ENCODE peak calls at places on chromosomes 6 and 20, in four cellular contexts. One of them, this sample, is unnamed.

GRCh38 chr6:157571269-157571668 is 190.3 kb downstream of the ZDHHC14 start:
- DNase-seq in activated T-cell treated with anti-CD3 and anti-CD28 coated beads for 24 hours: no peak
- DNase-seq in progenitor cell of endocrine pancreas: no peak
- DNase-seq in stimulated activated CD4-positive, alpha-beta T cell treated with anti-CD3 and anti-CD28 coated beads, Interleukin-2, amount 100 ng/mL, for 48 hours: no peak
- DNase-seq in this sample: no peak

GRCh38 chr6:5763871-5764270 is 242.9 kb downstream of the NRN1 start:
- DNase-seq in stimulated activated CD4-positive, alpha-beta T cell treated with anti-CD3 and anti-CD28 coated beads, Interleukin-2, amount 100 ng/mL, for 48 hours: no peak
- DNase-seq in progenitor cell of endocrine pancreas: no peak
- DNase-seq in activated T-cell treated with anti-CD3 and anti-CD28 coated beads for 24 hours: no peak
- DNase-seq in this sample: no peak

GRCh38 chr6:89254569-89254968 is 37.4 kb upstream of the GABRR1 start:
- DNase-seq in stimulated activated CD4-positive, alpha-beta T cell treated with anti-CD3 and anti-CD28 coated beads, Interleukin-2, amount 100 ng/mL, for 48 hours: no peak
- DNase-seq in progenitor cell of endocrine pancreas: no peak
- DNase-seq in activated T-cell treated with anti-CD3 and anti-CD28 coated beads for 24 hours: no peak
- DNase-seq in this sample: no peak

GRCh38 chr6:111534366-111534765 is 51.3 kb upstream of the REV3L start:
- DNase-seq in activated T-cell treated with anti-CD3 and anti-CD28 coated beads for 24 hours: no peak
- DNase-seq in stimulated activated CD4-positive, alpha-beta T cell treated with anti-CD3 and anti-CD28 coated beads, Interleukin-2, amount 100 ng/mL, for 48 hours: no peak
- DNase-seq in progenitor cell of endocrine pancreas: no peak
- DNase-seq in this sample: no peak

GRCh38 chr6:11083491-11083890 is 10.1 kb upstream of the SMIM13 start:
- DNase-seq in stimulated activated CD4-positive, alpha-beta T cell treated with anti-CD3 and anti-CD28 coated beads, Interleukin-2, amount 100 ng/mL, for 48 hours: no peak
- DNase-seq in activated T-cell treated with anti-CD3 and anti-CD28 coated beads for 24 hours: no peak
- DNase-seq in progenitor cell of endocrine pancreas: no peak
- DNase-seq in this sample: no peak

GRCh38 chr20:34604980-34605788 is 46.7 kb downstream of the MAP1LC3A start:
- DNase-seq in activated T-cell treated with anti-CD3 and anti-CD28 coated beads for 24 hours: no peak
- DNase-seq in stimulated activated CD4-positive, alpha-beta T cell treated with anti-CD3 and anti-CD28 coated beads, Interleukin-2, amount 100 ng/mL, for 48 hours: no peak
- DNase-seq in progenitor cell of endocrine pancreas: no peak
- DNase-seq in this sample: no peak

GRCh38 chr6:89037156-89037900 is 43.2 kb upstream of the PNRC1 start:
- DNase-seq in stimulated activated CD4-positive, alpha-beta T cell treated with anti-CD3 and anti-CD28 coated beads, Interleukin-2, amount 100 ng/mL, for 48 hours: no peak
- DNase-seq in activated T-cell treated with anti-CD3 and anti-CD28 coated beads for 24 hours: no peak
- DNase-seq in progenitor cell of endocrine pancreas: no peak
- DNase-seq in this sample: no peak

GRCh38 chr6:7975764-7976146 is 65.2 kb upstream of the TXNDC5 start:
- DNase-seq in stimulated activated CD4-positive, alpha-beta T cell treated with anti-CD3 and anti-CD28 coated beads, Interleukin-2, amount 100 ng/mL, for 48 hours: no peak
- DNase-seq in activated T-cell treated with anti-CD3 and anti-CD28 coated beads for 24 hours: no peak
- DNase-seq in progenitor cell of endocrine pancreas: no peak
- DNase-seq in this sample: no peak

GRCh38 chr6:142874676-142875075 is 70.3 kb downstream of the HIVEP2 start:
- DNase-seq in activated T-cell treated with anti-CD3 and anti-CD28 coated beads for 24 hours: no peak
- DNase-seq in stimulated activated CD4-positive, alpha-beta T cell treated with anti-CD3 and anti-CD28 coated beads, Interleukin-2, amount 100 ng/mL, for 48 hours: no peak
- DNase-seq in progenitor cell of endocrine pancreas: no peak
- DNase-seq in this sample: no peak

GRCh38 chr6:135267085-135267484 is 86.0 kb downstream of the MYB start:
- DNase-seq in stimulated activated CD4-positive, alpha-beta T cell treated with anti-CD3 and anti-CD28 coated beads, Interleukin-2, amount 100 ng/mL, for 48 hours: no peak
- DNase-seq in progenitor cell of endocrine pancreas: no peak
- DNase-seq in activated T-cell treated with anti-CD3 and anti-CD28 coated beads for 24 hours: no peak
- DNase-seq in this sample: no peak

GRCh38 chr6:161327360-161327953 is 53.6 kb upstream of the AGPAT4 start:
- DNase-seq in stimulated activated CD4-positive, alpha-beta T cell treated with anti-CD3 and anti-CD28 coated beads, Interleukin-2, amount 100 ng/mL, for 48 hours: no peak
- DNase-seq in progenitor cell of endocrine pancreas: no peak
- DNase-seq in activated T-cell treated with anti-CD3 and anti-CD28 coated beads for 24 hours: no peak
- DNase-seq in this sample: no peak

GRCh38 chr6:84777888-84778287 is 13.5 kb upstream of the TBX18 start:
- DNase-seq in progenitor cell of endocrine pancreas: no peak
- DNase-seq in stimulated activated CD4-positive, alpha-beta T cell treated with anti-CD3 and anti-CD28 coated beads, Interleukin-2, amount 100 ng/mL, for 48 hours: no peak
- DNase-seq in activated T-cell treated with anti-CD3 and anti-CD28 coated beads for 24 hours: no peak
- DNase-seq in this sample: no peak

GRCh38 chr20:998431-998830 is 3.7 kb downstream of the RSPO4 start:
- DNase-seq in progenitor cell of endocrine pancreas: no peak
- DNase-seq in activated T-cell treated with anti-CD3 and anti-CD28 coated beads for 24 hours: no peak
- DNase-seq in stimulated activated CD4-positive, alpha-beta T cell treated with anti-CD3 and anti-CD28 coated beads, Interleukin-2, amount 100 ng/mL, for 48 hours: no peak
- DNase-seq in this sample: no peak

GRCh38 chr6:75601608-75602163 is at the start of gene SENP6:
- DNase-seq in progenitor cell of endocrine pancreas: peak
- DNase-seq in activated T-cell treated with anti-CD3 and anti-CD28 coated beads for 24 hours: peak
- DNase-seq in stimulated activated CD4-positive, alpha-beta T cell treated with anti-CD3 and anti-CD28 coated beads, Interleukin-2, amount 100 ng/mL, for 48 hours: peak
- DNase-seq in this sample: peak

GRCh38 chr6:89702349-89702748 is 63.8 kb upstream of the LYRM2 start:
- DNase-seq in stimulated activated CD4-positive, alpha-beta T cell treated with anti-CD3 and anti-CD28 coated beads, Interleukin-2, amount 100 ng/mL, for 48 hours: no peak
- DNase-seq in progenitor cell of endocrine pancreas: no peak
- DNase-seq in activated T-cell treated with anti-CD3 and anti-CD28 coated beads for 24 hours: no peak
- DNase-seq in this sample: no peak

GRCh38 chr20:63103402-63104311 is 96.9 kb upstream of the BHLHE23 start:
- DNase-seq in activated T-cell treated with anti-CD3 and anti-CD28 coated beads for 24 hours: no peak
- DNase-seq in stimulated activated CD4-positive, alpha-beta T cell treated with anti-CD3 and anti-CD28 coated beads, Interleukin-2, amount 100 ng/mL, for 48 hours: no peak
- DNase-seq in progenitor cell of endocrine pancreas: no peak
- DNase-seq in this sample: peak

GRCh38 chr20:38091447-38092216 is 58.1 kb downstream of the RPRD1B start:
- DNase-seq in stimulated activated CD4-positive, alpha-beta T cell treated with anti-CD3 and anti-CD28 coated beads, Interleukin-2, amount 100 ng/mL, for 48 hours: no peak
- DNase-seq in progenitor cell of endocrine pancreas: no peak
- DNase-seq in activated T-cell treated with anti-CD3 and anti-CD28 coated beads for 24 hours: no peak
- DNase-seq in this sample: no peak

GRCh38 chr6:36445651-36446050 is 2.9 kb downstream of the KCTD20 start:
- DNase-seq in progenitor cell of endocrine pancreas: no peak
- DNase-seq in activated T-cell treated with anti-CD3 and anti-CD28 coated beads for 24 hours: no peak
- DNase-seq in stimulated activated CD4-positive, alpha-beta T cell treated with anti-CD3 and anti-CD28 coated beads, Interleukin-2, amount 100 ng/mL, for 48 hours: no peak
- DNase-seq in this sample: no peak

GRCh38 chr6:15880262-15880973 is 217.6 kb upstream of the DTNBP1 start:
- DNase-seq in progenitor cell of endocrine pancreas: no peak
- DNase-seq in activated T-cell treated with anti-CD3 and anti-CD28 coated beads for 24 hours: no peak
- DNase-seq in stimulated activated CD4-positive, alpha-beta T cell treated with anti-CD3 and anti-CD28 coated beads, Interleukin-2, amount 100 ng/mL, for 48 hours: no peak
- DNase-seq in this sample: no peak

GRCh38 chr6:32973934-32974333 is 5.5 kb downstream of the BRD2 start:
- DNase-seq in progenitor cell of endocrine pancreas: no peak
- DNase-seq in stimulated activated CD4-positive, alpha-beta T cell treated with anti-CD3 and anti-CD28 coated beads, Interleukin-2, amount 100 ng/mL, for 48 hours: no peak
- DNase-seq in activated T-cell treated with anti-CD3 and anti-CD28 coated beads for 24 hours: no peak
- DNase-seq in this sample: no peak

GRCh38 chr6:160956300-160957035 is 35.1 kb upstream of the MAP3K4 start:
- DNase-seq in progenitor cell of endocrine pancreas: no peak
- DNase-seq in stimulated activated CD4-positive, alpha-beta T cell treated with anti-CD3 and anti-CD28 coated beads, Interleukin-2, amount 100 ng/mL, for 48 hours: no peak
- DNase-seq in activated T-cell treated with anti-CD3 and anti-CD28 coated beads for 24 hours: no peak
- DNase-seq in this sample: no peak

GRCh38 chr6:108560463-108561308 is at the start of gene FOXO3:
- DNase-seq in stimulated activated CD4-positive, alpha-beta T cell treated with anti-CD3 and anti-CD28 coated beads, Interleukin-2, amount 100 ng/mL, for 48 hours: peak
- DNase-seq in progenitor cell of endocrine pancreas: peak
- DNase-seq in activated T-cell treated with anti-CD3 and anti-CD28 coated beads for 24 hours: peak
- DNase-seq in this sample: peak

GRCh38 chr6:87799651-87800050 is 97.6 kb upstream of the AKIRIN2 start:
- DNase-seq in progenitor cell of endocrine pancreas: no peak
- DNase-seq in stimulated activated CD4-positive, alpha-beta T cell treated with anti-CD3 and anti-CD28 coated beads, Interleukin-2, amount 100 ng/mL, for 48 hours: no peak
- DNase-seq in activated T-cell treated with anti-CD3 and anti-CD28 coated beads for 24 hours: no peak
- DNase-seq in this sample: no peak

GRCh38 chr6:151701820-151702562 is 105.5 kb upstream of the ESR1 start:
- DNase-seq in activated T-cell treated with anti-CD3 and anti-CD28 coated beads for 24 hours: no peak
- DNase-seq in progenitor cell of endocrine pancreas: no peak
- DNase-seq in stimulated activated CD4-positive, alpha-beta T cell treated with anti-CD3 and anti-CD28 coated beads, Interleukin-2, amount 100 ng/mL, for 48 hours: no peak
- DNase-seq in this sample: no peak

GRCh38 chr6:105740946-105741605 is 338.2 kb upstream of the PREP start:
- DNase-seq in progenitor cell of endocrine pancreas: no peak
- DNase-seq in activated T-cell treated with anti-CD3 and anti-CD28 coated beads for 24 hours: no peak
- DNase-seq in stimulated activated CD4-positive, alpha-beta T cell treated with anti-CD3 and anti-CD28 coated beads, Interleukin-2, amount 100 ng/mL, for 48 hours: no peak
- DNase-seq in this sample: no peak

GRCh38 chr6:12474167-12475140 is 184.3 kb downstream of the EDN1 start:
- DNase-seq in progenitor cell of endocrine pancreas: no peak
- DNase-seq in stimulated activated CD4-positive, alpha-beta T cell treated with anti-CD3 and anti-CD28 coated beads, Interleukin-2, amount 100 ng/mL, for 48 hours: no peak
- DNase-seq in activated T-cell treated with anti-CD3 and anti-CD28 coated beads for 24 hours: no peak
- DNase-seq in this sample: no peak

GRCh38 chr20:63829943-63830820 is 882 bp downstream of the ZBTB46 start:
- DNase-seq in progenitor cell of endocrine pancreas: no peak
- DNase-seq in stimulated activated CD4-positive, alpha-beta T cell treated with anti-CD3 and anti-CD28 coated beads, Interleukin-2, amount 100 ng/mL, for 48 hours: no peak
- DNase-seq in activated T-cell treated with anti-CD3 and anti-CD28 coated beads for 24 hours: no peak
- DNase-seq in this sample: peak

GRCh38 chr6:33851959-33852358 is 48.2 kb upstream of the MLN start:
- DNase-seq in progenitor cell of endocrine pancreas: peak
- DNase-seq in activated T-cell treated with anti-CD3 and anti-CD28 coated beads for 24 hours: no peak
- DNase-seq in stimulated activated CD4-positive, alpha-beta T cell treated with anti-CD3 and anti-CD28 coated beads, Interleukin-2, amount 100 ng/mL, for 48 hours: no peak
- DNase-seq in this sample: peak

This sample was measured in glutamatergic neuron.